ENCODE peak calls at places on chromosomes 16 and 17, in four cellular contexts. S is stomach, G is heart right ventricle, J is IMR-90. Q is an unnamed sample.
A peak's percentile ranks its signal among the peaks of the same experiment; 100 is the strongest.

GRCh38 chr17:60372790-60373483 is 19.0 kb downstream of the USP32 start:
- DNase-seq in S (no peak), G (no peak), J (peak; percentile 87), Q (no peak)

GRCh38 chr16:8716592-8716991 is 42.2 kb downstream of the ABAT start:
- DNase-seq in S (no peak), G (no peak), J (peak; percentile 57), Q (no peak)

GRCh38 chr16:1998852-1999801 is 9.4 kb downstream of the SYNGR3 start:
- DNase-seq in S (no peak), G (no peak), J (no peak), Q (no peak)

GRCh38 chr16:86018487-86018886 is 119.5 kb downstream of the IRF8 start:
- DNase-seq in S (no peak), G (peak; percentile 72), J (peak; percentile 45), Q (no peak)

GRCh38 chr17:55770220-55770870 is 19.5 kb downstream of the PCTP start:
- DNase-seq in S (no peak), G (no peak), J (peak; percentile 72), Q (peak; percentile 45)

GRCh38 chr17:57357392-57357784 is 101.1 kb downstream of the MSI2 start:
- DNase-seq in S (peak; percentile 91), G (peak; percentile 81), J (no peak), Q (no peak)

GRCh38 chr16:11655655-11656054 is 12.6 kb upstream of the SNN start:
- DNase-seq in S (no peak), G (no peak), J (no peak), Q (no peak)

GRCh38 chr17:59425085-59425901 is 93.8 kb downstream of the YPEL2 start:
- DNase-seq in S (no peak), G (peak; percentile 76), J (peak; percentile 57), Q (no peak)

GRCh38 chr16:85520853-85521736 is 92.0 kb upstream of the GSE1 start:
- DNase-seq in S (peak; percentile 97), G (no peak), J (no peak), Q (no peak)

GRCh38 chr16:12146966-12147365 is 170.4 kb downstream of the SNX29 start:
- DNase-seq in S (no peak), G (no peak), J (no peak), Q (no peak)

GRCh38 chr17:68344701-68345136 is 53.4 kb downstream of the ARSG start:
- DNase-seq in S (peak; percentile 28), G (no peak), J (no peak), Q (peak; percentile 23)

GRCh38 chr17:77649717-77650211 is 308.7 kb upstream of the TNRC6C start:
- DNase-seq in S (no peak), G (no peak), J (no peak), Q (no peak)

GRCh38 chr16:77823067-77823466 is 34.7 kb downstream of the VAT1L start:
- DNase-seq in S (no peak), G (no peak), J (no peak), Q (no peak)

GRCh38 chr17:82544431-82545070 is 25.0 kb downstream of the FOXK2 start:
- DNase-seq in S (no peak), G (peak; percentile 45), J (no peak), Q (no peak)

GRCh38 chr16:87303431-87303930 is 13.7 kb downstream of the C16orf95 start:
- DNase-seq in S (no peak), G (no peak), J (peak; percentile 18), Q (no peak)

GRCh38 chr17:44359001-44359400 is 4.7 kb downstream of the FAM171A2 start:
- DNase-seq in S (no peak), G (no peak), J (no peak), Q (no peak)

GRCh38 chr17:35568561-35568960 is 7.9 kb upstream of the SLFN14 start:
- DNase-seq in S (no peak), G (no peak), J (peak; percentile 62), Q (no peak)

GRCh38 chr17:36844601-36845000 is 92.7 kb upstream of the LHX1 start:
- DNase-seq in S (no peak), G (no peak), J (no peak), Q (no peak)

GRCh38 chr17:76554131-76554530 is 14.3 kb downstream of the PRCD start:
- DNase-seq in S (peak; percentile 53), G (no peak), J (no peak), Q (no peak)

GRCh38 chr17:76557368-76558209 is 17.7 kb downstream of the PRCD start:
- DNase-seq in S (peak; percentile 95), G (peak; percentile 96), J (peak; percentile 96), Q (peak; percentile 95)

GRCh38 chr17:76558210-76559095 is 18.6 kb downstream of the PRCD start:
- DNase-seq in S (no peak), G (no peak), J (peak; percentile 20), Q (no peak)

GRCh38 chr17:76560036-76560876 is 20.4 kb downstream of the PRCD start:
- DNase-seq in S (no peak), G (no peak), J (no peak), Q (no peak)

DNA sequence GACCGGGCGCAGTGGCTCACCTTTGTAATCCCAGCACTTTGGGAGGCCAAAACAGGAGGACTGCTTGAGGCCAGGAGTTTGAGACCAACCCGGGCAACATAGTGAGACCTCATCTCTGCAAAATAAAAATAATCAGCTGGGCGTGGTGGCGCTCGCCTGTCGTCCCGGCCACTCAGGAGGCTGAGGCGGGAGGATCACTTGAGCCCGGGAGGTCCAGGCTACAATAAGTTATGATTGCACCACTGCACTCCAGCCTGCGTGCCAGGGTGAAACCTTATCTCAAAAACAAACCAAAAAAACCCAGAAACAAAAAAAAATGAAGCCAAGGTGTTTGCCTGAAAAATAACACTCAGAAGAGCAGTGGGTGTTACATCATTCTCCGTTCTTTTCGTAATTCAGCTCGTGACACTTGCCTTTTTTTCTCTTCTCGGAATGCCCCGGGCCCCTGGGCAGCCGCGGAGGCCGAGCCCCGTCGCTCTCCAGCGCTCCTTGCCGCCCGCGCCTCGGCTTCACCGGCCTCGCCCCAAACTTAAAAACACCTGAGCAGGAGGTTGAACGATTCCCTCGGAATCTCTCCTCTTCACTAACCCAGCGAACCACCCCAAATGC is 17.0 kb downstream of the PRCD start:
- DNase-seq in S (peak; percentile 36), G (no peak), J (peak; percentile 49), Q (no peak)
- H3K4me1 ChIP-seq in S (peaks cover 38% of the 10 kb centered on the region), G (peaks cover 63% of the 10 kb centered on the region), J (peaks cover 16% of the 10 kb centered on the region), Q (peaks cover 8% of the 10 kb centered on the region)

DNA sequence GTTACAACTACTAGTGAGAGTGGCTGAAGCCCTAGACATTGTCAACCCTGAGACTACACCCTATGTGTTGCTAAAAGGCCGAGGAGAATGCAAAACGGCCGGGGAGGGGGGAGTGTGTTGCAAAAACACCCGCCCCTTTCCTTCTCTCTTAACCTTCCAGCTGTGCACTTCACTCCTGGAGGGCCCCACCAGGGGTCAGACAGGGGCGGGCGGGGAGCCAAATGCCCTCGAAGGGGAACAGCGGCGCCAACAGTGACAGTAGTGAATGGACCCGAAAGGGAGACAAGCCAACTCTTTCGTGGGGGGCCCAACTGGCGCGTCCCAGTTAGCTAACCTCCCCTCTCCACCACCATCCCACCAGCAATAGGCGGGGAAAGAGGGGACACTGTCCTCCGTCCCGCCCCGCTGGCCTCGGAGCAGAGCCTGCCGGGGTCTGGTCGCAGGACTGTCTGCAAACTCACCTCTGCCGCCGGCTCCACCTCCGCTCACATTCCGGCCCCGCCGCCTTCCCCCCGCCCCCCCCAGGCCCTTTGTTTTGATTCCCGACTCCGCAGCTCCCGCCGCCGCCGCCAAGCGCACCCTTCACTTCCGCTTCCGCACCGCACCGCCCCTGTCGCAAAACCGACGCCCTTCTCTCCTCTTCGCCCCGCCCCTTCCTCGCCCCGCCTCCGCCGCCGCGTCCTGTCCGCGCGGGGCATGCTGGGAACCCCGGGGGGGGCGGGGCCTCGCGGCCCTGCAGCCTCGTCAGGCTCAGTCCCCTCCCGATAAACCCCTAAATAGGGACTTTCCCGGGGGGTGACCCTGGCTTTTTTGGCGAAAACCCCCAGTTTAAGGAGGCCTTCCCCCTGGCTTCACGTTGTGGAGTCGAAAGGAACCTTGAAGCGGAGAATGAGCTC is at the start of gene MARF1:
- DNase-seq in S (peak; percentile 99), G (peak; percentile 99), J (peak; percentile 90), Q (peak; percentile 96)
- H3K4me1 ChIP-seq in S (peaks cover 29% of the 10 kb centered on the region), G (peaks cover 30% of the 10 kb centered on the region), J (peaks cover 5% of the 10 kb centered on the region), Q (peaks cover 5% of the 10 kb centered on the region)

DNA sequence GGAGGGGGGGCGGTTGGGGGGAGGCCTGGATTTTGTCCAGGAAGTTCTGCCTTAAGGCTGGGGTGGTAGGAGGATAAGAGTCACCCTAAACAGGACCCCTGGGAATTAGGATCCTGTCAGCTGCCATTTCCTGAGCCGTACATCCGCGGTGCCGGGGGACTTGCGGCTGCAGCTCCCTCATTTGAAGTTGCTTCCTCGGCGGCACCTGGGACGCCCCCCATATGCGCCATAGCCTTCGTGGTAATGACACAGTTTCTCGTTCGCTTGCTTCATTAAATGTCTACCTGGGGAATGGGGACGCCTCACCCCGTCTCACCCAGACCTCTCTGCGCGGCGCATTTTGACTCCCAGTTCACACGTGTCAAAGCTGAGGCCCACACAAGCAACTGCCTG is 55.1 kb upstream of the PABPN1L start:
- DNase-seq in S (no peak), G (no peak), J (no peak), Q (no peak)
- H3K4me1 ChIP-seq in S (peaks cover 42% of the 10 kb centered on the region), G (peaks cover 75% of the 10 kb centered on the region), J (peaks cover 10% of the 10 kb centered on the region), Q (peaks cover 20% of the 10 kb centered on the region)

GRCh38 chr16:75264531-75264998 is 13.1 kb upstream of the BCAR1 start:
- DNase-seq in S (no peak), G (peak; percentile 60), J (peak; percentile 35), Q (no peak)
- H3K4me1 ChIP-seq in S (peaks cover 62% of the 10 kb centered on the region), G (peaks cover 75% of the 10 kb centered on the region), J (peaks cover 44% of the 10 kb centered on the region), Q (peaks cover 21% of the 10 kb centered on the region)